ENCODE peak calls at places on chromosomes 11 and 22, in ten cellular contexts. P is stimulated activated naive CD8-positive, alpha-beta T cell treated with anti-CD3 and anti-CD28 coated beads, Interleukin-15, amount 100 ng/mL, for 72 hours; B is Peyer's patch; M is NCI-H460; T is GF-D8; H is naive thymus-derived CD8-positive, alpha-beta T cell; X is T-helper 17 cell; K is testis; F is GM23338; C is cardiac fibroblast. O is an unnamed sample.

GRCh38 chr11:68146010-68146540 is 24.9 kb upstream of the CHKA start:
- DNase-seq in M (no peak), F (no peak), P (no peak), X (no peak), B (peak), K (peak), C (no peak), T (peak), H (no peak), O (no peak)

GRCh38 chr22:17381237-17381913 is 12.1 kb downstream of the CECR2 start:
- DNase-seq in C (peak), F (peak), M (no peak), X (no peak), H (no peak), T (no peak), B (no peak), K (no peak), P (no peak), O (no peak)

GRCh38 chr22:49958961-49959781 is 1.4 kb upstream of the PIM3 start:
- DNase-seq in P (no peak), T (no peak), K (no peak), M (no peak), X (no peak), B (no peak), F (no peak), H (no peak), C (no peak), O (no peak)

GRCh38 chr11:119369035-119369925 is 12.2 kb downstream of the USP2 start:
- DNase-seq in F (no peak), X (no peak), T (no peak), K (no peak), B (peak), C (no peak), H (no peak), M (no peak), P (no peak), O (no peak)

GRCh38 chr11:131671764-131672163 is 301.3 kb downstream of the NTM start:
- DNase-seq in H (no peak), B (no peak), M (no peak), T (peak), F (peak), P (no peak), X (no peak), C (no peak), K (peak), O (no peak)

GRCh38 chr22:44286673-44287072 is 26.1 kb downstream of the SHISAL1 start:
- DNase-seq in K (no peak), B (no peak), C (no peak), P (no peak), T (no peak), X (no peak), F (no peak), M (no peak), H (no peak), O (no peak)

GRCh38 chr11:85682330-85683305 is 3.4 kb downstream of the CCDC89 start:
- DNase-seq in F (no peak), T (no peak), M (no peak), P (peak), X (peak), K (peak), B (peak), C (peak), H (peak), O (peak)

GRCh38 chr11:70736937-70737640 is 338.8 kb downstream of the CTTN start:
- DNase-seq in F (no peak), B (no peak), T (no peak), P (no peak), M (no peak), C (no peak), K (no peak), H (no peak), X (no peak), O (no peak)

GRCh38 chr11:32722255-32722654 is 72.2 kb downstream of the CCDC73 start:
- DNase-seq in F (no peak), P (no peak), T (no peak), M (no peak), H (no peak), K (no peak), B (no peak), C (no peak), X (no peak), O (no peak)

GRCh38 chr22:47798229-47798628 is 1035.8 kb downstream of the TBC1D22A start:
- DNase-seq in P (no peak), K (no peak), C (no peak), X (no peak), B (peak), T (no peak), F (no peak), H (no peak), M (no peak), O (no peak)

GRCh38 chr22:42799462-42800405 is 57.3 kb downstream of the ARFGAP3 start:
- DNase-seq in C (peak), T (no peak), K (peak), P (no peak), H (no peak), M (no peak), B (no peak), X (no peak), F (peak), O (peak)

GRCh38 chr11:129230006-129230405 is 37.9 kb upstream of the ARHGAP32 start:
- DNase-seq in T (no peak), M (no peak), X (no peak), P (no peak), H (no peak), K (no peak), C (peak), B (no peak), F (no peak), O (peak)